ENCODE peak calls at places on chromosomes 5 and 9, in eight cellular contexts. One of them, this sample, is unnamed.

GRCh38 chr5:143311428-143311827 is 92.1 kb downstream of the NR3C1 start:
- DNase-seq in Right ventricle myocardium superior: no peak
- DNase-seq in AG04450: peak; percentile 38
- DNase-seq in colonic mucosa: no peak
- DNase-seq in mesenchymal stem cell: peak; percentile 87
- DNase-seq in D721Med: no peak
- DNase-seq in activated CD4-positive, alpha-beta T cell treated with anti-CD3 and anti-CD28 coated beads, Interleukin-2, amount 50 U/mL, for 1 hour: no peak
- DNase-seq in GM06990: no peak
- DNase-seq in this sample: no peak

GRCh38 chr9:86749530-86750275 is 197.6 kb downstream of the GAS1 start:
- DNase-seq in Right ventricle myocardium superior: no peak
- DNase-seq in AG04450: peak; percentile 81
- DNase-seq in colonic mucosa: no peak
- DNase-seq in mesenchymal stem cell: peak; percentile 50
- DNase-seq in D721Med: no peak
- DNase-seq in activated CD4-positive, alpha-beta T cell treated with anti-CD3 and anti-CD28 coated beads, Interleukin-2, amount 50 U/mL, for 1 hour: no peak
- DNase-seq in GM06990: no peak
- DNase-seq in this sample: no peak

GRCh38 chr5:81172710-81173109 is 60.4 kb upstream of the CKMT2 start:
- DNase-seq in Right ventricle myocardium superior: no peak
- DNase-seq in AG04450: no peak
- DNase-seq in colonic mucosa: no peak
- DNase-seq in mesenchymal stem cell: no peak
- DNase-seq in D721Med: no peak
- DNase-seq in activated CD4-positive, alpha-beta T cell treated with anti-CD3 and anti-CD28 coated beads, Interleukin-2, amount 50 U/mL, for 1 hour: no peak
- DNase-seq in GM06990: no peak
- DNase-seq in this sample: no peak

GRCh38 chr5:157447246-157447645 is 12.8 kb upstream of the NIPAL4 start:
- DNase-seq in Right ventricle myocardium superior: no peak
- DNase-seq in AG04450: no peak
- DNase-seq in colonic mucosa: peak; percentile 74
- DNase-seq in mesenchymal stem cell: no peak
- DNase-seq in D721Med: no peak
- DNase-seq in activated CD4-positive, alpha-beta T cell treated with anti-CD3 and anti-CD28 coated beads, Interleukin-2, amount 50 U/mL, for 1 hour: no peak
- DNase-seq in GM06990: no peak
- DNase-seq in this sample: no peak

GRCh38 chr5:138713247-138713646 is 40.0 kb upstream of the CTNNA1 start:
- DNase-seq in Right ventricle myocardium superior: no peak
- DNase-seq in AG04450: no peak
- DNase-seq in colonic mucosa: no peak
- DNase-seq in mesenchymal stem cell: no peak
- DNase-seq in D721Med: no peak
- DNase-seq in activated CD4-positive, alpha-beta T cell treated with anti-CD3 and anti-CD28 coated beads, Interleukin-2, amount 50 U/mL, for 1 hour: no peak
- DNase-seq in GM06990: no peak
- DNase-seq in this sample: no peak

GRCh38 chr5:134845852-134846640 is at the start of gene C5orf24:
- DNase-seq in Right ventricle myocardium superior: peak; percentile 97
- DNase-seq in AG04450: peak; percentile 91
- DNase-seq in colonic mucosa: peak; percentile 91
- DNase-seq in mesenchymal stem cell: peak; percentile 95
- DNase-seq in D721Med: no peak
- DNase-seq in activated CD4-positive, alpha-beta T cell treated with anti-CD3 and anti-CD28 coated beads, Interleukin-2, amount 50 U/mL, for 1 hour: peak; percentile 89
- DNase-seq in GM06990: peak; percentile 98
- DNase-seq in this sample: peak; percentile 97

GRCh38 chr9:92634712-92635605 is 35.0 kb downstream of the IPPK start:
- DNase-seq in Right ventricle myocardium superior: peak; percentile 88
- DNase-seq in AG04450: peak; percentile 39
- DNase-seq in colonic mucosa: peak; percentile 75
- DNase-seq in mesenchymal stem cell: peak; percentile 77
- DNase-seq in D721Med: peak; percentile 75
- DNase-seq in activated CD4-positive, alpha-beta T cell treated with anti-CD3 and anti-CD28 coated beads, Interleukin-2, amount 50 U/mL, for 1 hour: peak; percentile 63
- DNase-seq in GM06990: peak; percentile 54
- DNase-seq in this sample: peak; percentile 80

GRCh38 chr5:26889810-26890209 is 148.6 kb downstream of the CDH9 start:
- DNase-seq in Right ventricle myocardium superior: no peak
- DNase-seq in AG04450: no peak
- DNase-seq in colonic mucosa: no peak
- DNase-seq in mesenchymal stem cell: no peak
- DNase-seq in D721Med: no peak
- DNase-seq in activated CD4-positive, alpha-beta T cell treated with anti-CD3 and anti-CD28 coated beads, Interleukin-2, amount 50 U/mL, for 1 hour: no peak
- DNase-seq in GM06990: no peak
- DNase-seq in this sample: no peak

GRCh38 chr5:8913522-8913921 is 632.4 kb downstream of the SEMA5A start:
- DNase-seq in Right ventricle myocardium superior: no peak
- DNase-seq in AG04450: no peak
- DNase-seq in colonic mucosa: no peak
- DNase-seq in mesenchymal stem cell: no peak
- DNase-seq in D721Med: no peak
- DNase-seq in activated CD4-positive, alpha-beta T cell treated with anti-CD3 and anti-CD28 coated beads, Interleukin-2, amount 50 U/mL, for 1 hour: no peak
- DNase-seq in GM06990: no peak
- DNase-seq in this sample: no peak

GRCh38 chr9:24793711-24794110 is 248.0 kb upstream of the IZUMO3 start:
- DNase-seq in Right ventricle myocardium superior: no peak
- DNase-seq in AG04450: no peak
- DNase-seq in colonic mucosa: no peak
- DNase-seq in mesenchymal stem cell: no peak
- DNase-seq in D721Med: no peak
- DNase-seq in activated CD4-positive, alpha-beta T cell treated with anti-CD3 and anti-CD28 coated beads, Interleukin-2, amount 50 U/mL, for 1 hour: no peak
- DNase-seq in GM06990: no peak
- DNase-seq in this sample: no peak

GRCh38 chr5:54063817-54064216 is 246.6 kb downstream of the ARL15 start:
- DNase-seq in Right ventricle myocardium superior: no peak
- DNase-seq in AG04450: peak; percentile 64
- DNase-seq in colonic mucosa: no peak
- DNase-seq in mesenchymal stem cell: peak; percentile 51
- DNase-seq in D721Med: no peak
- DNase-seq in activated CD4-positive, alpha-beta T cell treated with anti-CD3 and anti-CD28 coated beads, Interleukin-2, amount 50 U/mL, for 1 hour: no peak
- DNase-seq in GM06990: no peak
- DNase-seq in this sample: no peak

GRCh38 chr9:33132249-33132772 is 34.8 kb downstream of the B4GALT1 start:
- DNase-seq in Right ventricle myocardium superior: no peak
- DNase-seq in AG04450: peak; percentile 38
- DNase-seq in colonic mucosa: no peak
- DNase-seq in mesenchymal stem cell: peak; percentile 88
- DNase-seq in D721Med: no peak
- DNase-seq in activated CD4-positive, alpha-beta T cell treated with anti-CD3 and anti-CD28 coated beads, Interleukin-2, amount 50 U/mL, for 1 hour: no peak
- DNase-seq in GM06990: no peak
- DNase-seq in this sample: no peak

This sample was measured in heart left ventricle.